ENCODE peak calls at places on chromosomes 3 and 15, in nine cellular contexts. K, B, T, A, G, E, D, U and H are unnamed samples.

GRCh38 chr3:115958531-115958930 is 335.2 kb downstream of the GAP43 start:
- DNase-seq in K (no peak), B (no peak), T (no peak), A (no peak), G (no peak), E (no peak), D (no peak), U (no peak), H (no peak)

GRCh38 chr3:126683506-126683905 is 20.5 kb upstream of the CHCHD6 start:
- DNase-seq in K (no peak), B (no peak), T (no peak), A (no peak), G (no peak), E (no peak), D (no peak), U (no peak), H (no peak)

GRCh38 chr15:94305133-94305532 is 73.8 kb downstream of the MCTP2 start:
- DNase-seq in K (no peak), B (no peak), T (no peak), A (no peak), G (no peak), E (no peak), D (no peak), U (peak), H (peak)

GRCh38 chr3:4644954-4645353 is 151.8 kb downstream of the ITPR1 start:
- DNase-seq in K (no peak), B (no peak), T (peak), A (no peak), G (no peak), E (no peak), D (no peak), U (no peak), H (no peak)

GRCh38 chr3:64561503-64561810 is 126.3 kb downstream of the ADAMTS9 start:
- DNase-seq in K (no peak), B (no peak), T (no peak), A (no peak), G (no peak), E (no peak), D (no peak), U (no peak), H (no peak)

GRCh38 chr3:59472541-59472940 is 422.7 kb upstream of the CFAP20DC start:
- DNase-seq in K (no peak), B (no peak), T (peak), A (no peak), G (no peak), E (no peak), D (no peak), U (no peak), H (no peak)

GRCh38 chr15:57667171-57667924 is 39.2 kb upstream of the POLR2M start:
- DNase-seq in K (no peak), B (no peak), T (peak), A (no peak), G (no peak), E (no peak), D (no peak), U (no peak), H (no peak)

GRCh38 chr3:143814358-143814968 is 33.8 kb downstream of the SLC9A9 start:
- DNase-seq in K (no peak), B (no peak), T (no peak), A (no peak), G (no peak), E (no peak), D (no peak), U (no peak), H (no peak)

GRCh38 chr3:56837196-56837955 is 35.6 kb upstream of the ARHGEF3 start:
- DNase-seq in K (no peak), B (no peak), T (no peak), A (no peak), G (peak), E (no peak), D (no peak), U (peak), H (no peak)

GRCh38 chr3:159854500-159855124 is 134.0 kb upstream of the IL12A start:
- DNase-seq in K (no peak), B (no peak), T (peak), A (no peak), G (no peak), E (no peak), D (no peak), U (no peak), H (no peak)

GRCh38 chr15:57607570-57608000 is 15.9 kb downstream of the MYZAP start:
- DNase-seq in K (no peak), B (no peak), T (peak), A (no peak), G (no peak), E (no peak), D (no peak), U (no peak), H (no peak)

GRCh38 chr3:31785734-31786133 is 195.3 kb downstream of the OSBPL10 start:
- DNase-seq in K (no peak), B (no peak), T (no peak), A (no peak), G (no peak), E (no peak), D (no peak), U (no peak), H (no peak)

GRCh38 chr3:127543441-127543840 is 47.1 kb downstream of the TPRA1 start:
- DNase-seq in K (no peak), B (no peak), T (no peak), A (no peak), G (no peak), E (no peak), D (no peak), U (no peak), H (no peak)

GRCh38 chr3:26628915-26629314 is 6.3 kb downstream of the LRRC3B start:
- DNase-seq in K (no peak), B (no peak), T (no peak), A (no peak), G (no peak), E (no peak), D (no peak), U (no peak), H (no peak)

GRCh38 chr3:142931222-142931621 is 32.3 kb downstream of the PAQR9 start:
- DNase-seq in K (no peak), B (no peak), T (no peak), A (no peak), G (peak), E (no peak), D (no peak), U (no peak), H (peak)

GRCh38 chr15:62573856-62574255 is 408.8 kb upstream of the C2CD4B start:
- DNase-seq in K (no peak), B (no peak), T (no peak), A (no peak), G (no peak), E (no peak), D (no peak), U (no peak), H (no peak)

GRCh38 chr3:14606663-14607339 is 44.8 kb upstream of the CCDC174 start:
- DNase-seq in K (no peak), B (no peak), T (no peak), A (no peak), G (no peak), E (no peak), D (no peak), U (no peak), H (no peak)

GRCh38 chr3:151282921-151283320 is 4.6 kb upstream of the P2RY14 start:
- DNase-seq in K (no peak), B (no peak), T (peak), A (no peak), G (peak), E (no peak), D (no peak), U (no peak), H (no peak)

GRCh38 chr3:193236990-193237389 is 4.0 kb upstream of the PLAAT1 start:
- DNase-seq in K (no peak), B (no peak), T (no peak), A (no peak), G (no peak), E (no peak), D (no peak), U (no peak), H (no peak)

GRCh38 chr3:10445561-10445960 is 59.8 kb downstream of the ATP2B2 start:
- DNase-seq in K (no peak), B (no peak), T (peak), A (no peak), G (no peak), E (no peak), D (no peak), U (no peak), H (no peak)

GRCh38 chr3:72312339-72312738 is 527.4 kb upstream of the PROK2 start:
- DNase-seq in K (no peak), B (no peak), T (no peak), A (no peak), G (no peak), E (no peak), D (no peak), U (peak), H (no peak)

GRCh38 chr3:187368251-187368733 is at the start of gene RTP4:
- DNase-seq in K (peak), B (no peak), T (peak), A (no peak), G (peak), E (no peak), D (no peak), U (peak), H (peak)

GRCh38 chr15:100468265-100468664 is 60.5 kb downstream of the CERS3 start:
- DNase-seq in K (no peak), B (no peak), T (no peak), A (no peak), G (no peak), E (no peak), D (no peak), U (no peak), H (no peak)

GRCh38 chr3:40753956-40754355 is 229.2 kb downstream of the ZNF621 start:
- DNase-seq in K (no peak), B (no peak), T (no peak), A (no peak), G (no peak), E (no peak), D (no peak), U (no peak), H (no peak)

GRCh38 chr3:185677146-185677829 is 91.2 kb downstream of the SENP2 start:
- DNase-seq in K (no peak), B (no peak), T (peak), A (no peak), G (peak), E (no peak), D (no peak), U (no peak), H (no peak)

GRCh38 chr15:91499774-91500383 is 353.6 kb upstream of the SLCO3A1 start:
- DNase-seq in K (no peak), B (no peak), T (no peak), A (no peak), G (no peak), E (no peak), D (no peak), U (no peak), H (no peak)

GRCh38 chr15:73688455-73688854 is 4.3 kb downstream of the CD276 start:
- DNase-seq in K (no peak), B (no peak), T (peak), A (no peak), G (no peak), E (no peak), D (no peak), U (no peak), H (no peak)

GRCh38 chr3:164418426-164418825 is 659.9 kb downstream of the SI start:
- DNase-seq in K (no peak), B (no peak), T (no peak), A (no peak), G (no peak), E (no peak), D (no peak), U (no peak), H (no peak)

GRCh38 chr15:48555244-48555804 is 90.2 kb downstream of the FBN1 start:
- DNase-seq in K (no peak), B (no peak), T (peak), A (no peak), G (no peak), E (no peak), D (no peak), U (no peak), H (no peak)

GRCh38 chr15:80735344-80735743 is 40.2 kb downstream of the ABHD17C start:
- DNase-seq in K (no peak), B (no peak), T (no peak), A (no peak), G (no peak), E (no peak), D (no peak), U (no peak), H (no peak)

GRCh38 chr3:47414666-47415587 is 34.1 kb downstream of the PTPN23 start:
- DNase-seq in K (no peak), B (no peak), T (no peak), A (no peak), G (no peak), E (no peak), D (no peak), U (no peak), H (no peak)

GRCh38 chr15:62901916-62902554 is 140.5 kb upstream of the TPM1 start:
- DNase-seq in K (no peak), B (no peak), T (no peak), A (no peak), G (no peak), E (no peak), D (no peak), U (no peak), H (no peak)

GRCh38 chr3:190424478-190425439 is 24.9 kb downstream of the TMEM207 start:
- DNase-seq in K (peak), B (no peak), T (peak), A (no peak), G (peak), E (peak), D (no peak), U (peak), H (no peak)

GRCh38 chr3:171615281-171615680 is 155.1 kb upstream of the TNIK start:
- DNase-seq in K (no peak), B (no peak), T (no peak), A (no peak), G (no peak), E (no peak), D (no peak), U (no peak), H (no peak)

GRCh38 chr3:45967724-45968123 is 24.5 kb downstream of the CXCR6 start:
- DNase-seq in K (no peak), B (no peak), T (no peak), A (no peak), G (no peak), E (no peak), D (no peak), U (no peak), H (no peak)